ENCODE peak calls at places on chromosomes 13 and 19, in four cellular contexts. X is GM04503; R is dermis microvascular lymphatic vessel endothelial cell; I is activated CD4-positive, alpha-beta memory T cell treated with anti-CD3 and anti-CD28 coated beads for 36 hours. T is an unnamed sample.

GRCh38 chr13:30306762-30307193 is 573 bp downstream of the KATNAL1 start:
- DNase-seq in X (peak), R (peak), I (peak), T (peak)

GRCh38 chr13:60647547-60647946 is 250.5 kb downstream of the TDRD3 start:
- DNase-seq in X (no peak), R (no peak), I (no peak), T (no peak)

GRCh38 chr19:18488838-18489626 is 32.8 kb downstream of the ELL start:
- DNase-seq in X (no peak), R (peak), I (no peak), T (no peak)

GRCh38 chr19:34731019-34731829 is 2.8 kb upstream of the ZNF181 start:
- DNase-seq in X (no peak), R (no peak), I (no peak), T (no peak)

GRCh38 chr19:17579523-17580244 is 24.2 kb downstream of the COLGALT1 start:
- DNase-seq in X (no peak), R (peak), I (peak), T (no peak)

GRCh38 chr19:29145756-29146155 is 67.2 kb downstream of the UQCRFS1 start:
- DNase-seq in X (no peak), R (no peak), I (no peak), T (no peak)

GRCh38 chr19:22882797-22883196 is 50.7 kb downstream of the ZNF723 start:
- DNase-seq in X (peak), R (peak), I (no peak), T (no peak)

GRCh38 chr13:95624020-95624419 is 20.5 kb downstream of the DZIP1 start:
- DNase-seq in X (no peak), R (peak), I (peak), T (no peak)

GRCh38 chr19:45881909-45882528 is 3.9 kb downstream of the IRF2BP1 start:
- DNase-seq in X (no peak), R (no peak), I (no peak), T (no peak)

GRCh38 chr19:30666301-30666803 is 294.2 kb downstream of the ZNF536 start:
- DNase-seq in X (no peak), R (peak), I (peak), T (no peak)

GRCh38 chr19:2589441-2589840 is 113.1 kb downstream of the GNG7 start:
- DNase-seq in X (no peak), R (no peak), I (no peak), T (no peak)

GRCh38 chr19:16191216-16191908 is 6.2 kb downstream of the FAM32A start:
- DNase-seq in X (no peak), R (no peak), I (no peak), T (no peak)